ENCODE peak calls at places on chromosomes 1 and 21, in eight cellular contexts. B, O, Y, C, S, F, Z and D are unnamed samples. For H3K4me1, the result is how much of the 10 kb centered on the place peaks cover.

GRCh38 chr1:101587749-101588148 is 350.9 kb downstream of the S1PR1 start:
- DNase-seq in B (peak), O (peak), Y (no peak), C (no peak), S (no peak), F (no peak), Z (peak), D (peak)

GRCh38 chr21:41598561-41599511 is 90.9 kb upstream of the TMPRSS2 start:
- DNase-seq in B (no peak), O (no peak), Y (no peak), C (no peak), S (no peak), F (peak), Z (no peak), D (peak)

GRCh38 chr21:44708213-44708865 is 3.0 kb downstream of the TSPEAR start:
- DNase-seq in B (no peak), O (no peak), Y (no peak), C (no peak), S (peak), F (no peak), Z (no peak), D (peak)

GRCh38 chr1:14255711-14256110 is 342.8 kb upstream of the KAZN start:
- DNase-seq in B (no peak), O (no peak), Y (no peak), C (no peak), S (no peak), F (no peak), Z (no peak), D (no peak)

GRCh38 chr1:60866884-60867648 is 215.3 kb upstream of the NFIA start:
- DNase-seq in B (no peak), O (no peak), Y (no peak), C (no peak), S (no peak), F (no peak), Z (no peak), D (no peak)

GRCh38 chr21:14864211-14865021 is 200.4 kb downstream of the NRIP1 start:
- DNase-seq in B (peak), O (peak), Y (peak), C (no peak), S (peak), F (peak), Z (peak), D (peak)

GRCh38 chr1:47449702-47450552 is 12.1 kb downstream of the FOXD2 start:
- DNase-seq in B (peak), O (peak), Y (no peak), C (no peak), S (peak), F (peak), Z (no peak), D (peak)

GRCh38 chr1:71869326-71869725 is 413.0 kb downstream of the NEGR1 start:
- DNase-seq in B (no peak), O (no peak), Y (no peak), C (no peak), S (no peak), F (no peak), Z (no peak), D (no peak)

GRCh38 chr1:228471762-228472398 is 15.3 kb upstream of the RNF187 start:
- DNase-seq in B (no peak), O (no peak), Y (peak), C (no peak), S (peak), F (no peak), Z (no peak), D (no peak)

GRCh38 chr1:175802407-175803123 is 59.2 kb upstream of the TNR start:
- DNase-seq in B (no peak), O (no peak), Y (no peak), C (no peak), S (peak), F (no peak), Z (no peak), D (no peak)

GRCh38 chr1:43382027-43382771 is 7.4 kb downstream of the MED8 start:
- DNase-seq in B (no peak), O (no peak), Y (no peak), C (no peak), S (no peak), F (no peak), Z (no peak), D (no peak)

GRCh38 chr21:43585514-43585913 is 73.8 kb downstream of the HSF2BP start:
- DNase-seq in B (no peak), O (no peak), Y (no peak), C (no peak), S (no peak), F (no peak), Z (no peak), D (no peak)

GRCh38 chr1:110337704-110338199 is 1.4 kb upstream of the RBM15 start:
- DNase-seq in B (peak), O (peak), Y (no peak), C (no peak), S (peak), F (peak), Z (peak), D (peak)

GRCh38 chr1:201888282-201889033 is at the start of gene SHISA4:
- DNase-seq in B (peak), O (peak), Y (peak), C (no peak), S (peak), F (peak), Z (peak), D (peak)

GRCh38 chr1:224559971-224560728 is 56.0 kb upstream of the CNIH3 start:
- DNase-seq in B (no peak), O (no peak), Y (peak), C (no peak), S (no peak), F (no peak), Z (no peak), D (no peak)

GRCh38 chr1:14167889-14168288 is 430.6 kb upstream of the KAZN start:
- DNase-seq in B (no peak), O (no peak), Y (no peak), C (no peak), S (no peak), F (no peak), Z (no peak), D (no peak)

GRCh38 chr1:21553116-21553926 is 44.1 kb downstream of the ALPL start:
- DNase-seq in B (no peak), O (no peak), Y (peak), C (no peak), S (peak), F (no peak), Z (no peak), D (no peak)

GRCh38 chr1:113191579-113192076 is 118.6 kb downstream of the LRIG2 start:
- DNase-seq in B (no peak), O (no peak), Y (peak), C (no peak), S (no peak), F (no peak), Z (no peak), D (no peak)

GRCh38 chr1:159510223-159510530 is 25.6 kb downstream of the OR10J5 start:
- DNase-seq in B (no peak), O (no peak), Y (no peak), C (no peak), S (no peak), F (no peak), Z (no peak), D (no peak)

GRCh38 chr1:232145768-232146167 is 484.2 kb downstream of the SIPA1L2 start:
- DNase-seq in B (no peak), O (no peak), Y (no peak), C (no peak), S (no peak), F (no peak), Z (no peak), D (no peak)

GRCh38 chr1:153610334-153611023 is 2.5 kb downstream of the S100A16 start:
- DNase-seq in B (no peak), O (no peak), Y (peak), C (no peak), S (no peak), F (no peak), Z (no peak), D (no peak)

GRCh38 chr1:228935198-228935663 is 200.0 kb downstream of the RHOU start:
- DNase-seq in B (no peak), O (no peak), Y (no peak), C (no peak), S (no peak), F (no peak), Z (no peak), D (no peak)

GRCh38 chr1:29653034-29653810 is 416.9 kb downstream of the PTPRU start:
- DNase-seq in B (no peak), O (no peak), Y (no peak), C (no peak), S (no peak), F (peak), Z (no peak), D (no peak)

GRCh38 chr1:86150553-86151055 is 6.0 kb downstream of the COL24A1 start:
- DNase-seq in B (no peak), O (no peak), Y (no peak), C (no peak), S (no peak), F (no peak), Z (no peak), D (no peak)

GRCh38 chr1:12594966-12595838 is 22.8 kb downstream of the DHRS3 start:
- DNase-seq in B (peak), O (peak), Y (peak), C (no peak), S (peak), F (peak), Z (peak), D (peak)

GRCh38 chr21:34582506-34583150 is 32.3 kb downstream of the RCAN1 start:
- DNase-seq in B (no peak), O (peak), Y (peak), C (no peak), S (peak), F (no peak), Z (no peak), D (peak)

GRCh38 chr1:218273757-218274505 is 11.2 kb upstream of the RRP15 start:
- DNase-seq in B (no peak), O (no peak), Y (no peak), C (no peak), S (no peak), F (no peak), Z (no peak), D (no peak)

GRCh38 chr1:172134087-172134731 is 286.3 kb upstream of the C1orf105 start:
- DNase-seq in B (no peak), O (no peak), Y (peak), C (no peak), S (no peak), F (no peak), Z (no peak), D (no peak)

GRCh38 chr1:220994671-220995070 is 115.4 kb downstream of the HLX start:
- DNase-seq in B (no peak), O (no peak), Y (no peak), C (no peak), S (no peak), F (no peak), Z (no peak), D (no peak)

GRCh38 chr1:220991959-220992704 is 112.9 kb downstream of the HLX start:
- DNase-seq in B (no peak), O (no peak), Y (no peak), C (no peak), S (no peak), F (no peak), Z (peak), D (no peak)

GRCh38 chr1:220990417-220991337 is 111.4 kb downstream of the HLX start:
- DNase-seq in B (no peak), O (no peak), Y (peak), C (no peak), S (no peak), F (no peak), Z (no peak), D (no peak)

GRCh38 chr1:220992705-220993052 is 113.4 kb downstream of the HLX start:
- DNase-seq in B (no peak), O (no peak), Y (no peak), C (no peak), S (no peak), F (no peak), Z (no peak), D (no peak)

GRCh38 chr1:220991506-220991905 is 112.3 kb downstream of the HLX start:
- DNase-seq in B (no peak), O (no peak), Y (no peak), C (no peak), S (no peak), F (no peak), Z (no peak), D (no peak)
- H3K27ac ChIP-seq in B (no peak), O (no peak), Y (no peak), C (peak), S (no peak), F (no peak), Z (no peak), D (no peak)

GRCh38 chr1:44675186-44675585 is 672 bp downstream of the ARMH1 start:
- DNase-seq in B (no peak), O (no peak), Y (no peak), C (no peak), S (no peak), F (no peak), Z (no peak), D (no peak)
- H3K4me3 ChIP-seq in B (no peak), O (peak), Y (peak), C (peak), S (peak), F (peak), Z (peak), D (peak)

DNA sequence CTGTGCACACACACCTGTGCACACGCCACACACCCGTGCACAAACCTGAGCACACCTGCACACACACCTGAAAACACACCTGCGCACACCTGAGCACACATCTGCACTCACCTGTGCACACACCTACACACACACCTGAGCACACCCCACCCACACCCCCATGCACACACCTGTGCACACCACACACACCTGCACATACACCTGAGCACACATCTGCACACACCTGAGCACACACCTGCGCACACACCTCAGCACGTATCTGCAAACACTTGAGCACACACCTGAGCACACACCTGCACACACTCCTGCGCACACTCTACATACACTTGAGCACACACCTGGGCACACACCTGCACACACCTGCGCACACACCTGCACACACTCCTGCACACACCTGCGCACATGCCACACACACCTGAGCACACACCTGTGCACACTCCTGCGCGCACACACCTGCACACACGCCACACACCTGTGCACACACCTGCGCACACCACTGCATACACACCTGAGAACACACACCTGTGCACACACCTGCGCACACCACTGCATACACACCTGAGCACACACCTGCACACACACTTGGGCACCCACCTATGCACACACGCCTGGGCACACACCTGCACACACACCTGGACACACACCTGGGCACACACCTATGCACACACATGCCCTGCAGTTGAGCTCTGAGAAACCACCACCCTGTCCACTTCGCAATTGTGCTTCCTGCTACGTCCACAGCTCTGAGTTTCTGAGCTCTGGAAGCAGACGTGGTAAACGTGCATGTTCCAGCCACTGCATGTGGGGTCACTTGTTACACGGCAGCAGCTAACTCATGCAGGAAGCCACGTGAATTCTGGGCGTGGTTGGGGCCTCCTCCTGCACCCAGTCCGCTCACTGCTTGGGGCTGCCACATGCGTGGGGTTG is 8.0 kb upstream of the C1orf159 start:
- DNase-seq in B (no peak), O (no peak), Y (no peak), C (no peak), S (no peak), F (peak), Z (no peak), D (no peak)
- H3K4me1 ChIP-seq in B (under half), O (under half), Y (under half), C (under half), S (under half), F (under half), Z (under half), D (under half)

GRCh38 chr1:40393173-40393572 is 19.6 kb downstream of the SMAP2 start:
- DNase-seq in B (no peak), O (no peak), Y (no peak), C (no peak), S (no peak), F (peak), Z (no peak), D (no peak)
- H3K27ac ChIP-seq in B (no peak), O (peak), Y (no peak), C (peak), S (no peak), F (peak), Z (no peak), D (no peak)

DNA sequence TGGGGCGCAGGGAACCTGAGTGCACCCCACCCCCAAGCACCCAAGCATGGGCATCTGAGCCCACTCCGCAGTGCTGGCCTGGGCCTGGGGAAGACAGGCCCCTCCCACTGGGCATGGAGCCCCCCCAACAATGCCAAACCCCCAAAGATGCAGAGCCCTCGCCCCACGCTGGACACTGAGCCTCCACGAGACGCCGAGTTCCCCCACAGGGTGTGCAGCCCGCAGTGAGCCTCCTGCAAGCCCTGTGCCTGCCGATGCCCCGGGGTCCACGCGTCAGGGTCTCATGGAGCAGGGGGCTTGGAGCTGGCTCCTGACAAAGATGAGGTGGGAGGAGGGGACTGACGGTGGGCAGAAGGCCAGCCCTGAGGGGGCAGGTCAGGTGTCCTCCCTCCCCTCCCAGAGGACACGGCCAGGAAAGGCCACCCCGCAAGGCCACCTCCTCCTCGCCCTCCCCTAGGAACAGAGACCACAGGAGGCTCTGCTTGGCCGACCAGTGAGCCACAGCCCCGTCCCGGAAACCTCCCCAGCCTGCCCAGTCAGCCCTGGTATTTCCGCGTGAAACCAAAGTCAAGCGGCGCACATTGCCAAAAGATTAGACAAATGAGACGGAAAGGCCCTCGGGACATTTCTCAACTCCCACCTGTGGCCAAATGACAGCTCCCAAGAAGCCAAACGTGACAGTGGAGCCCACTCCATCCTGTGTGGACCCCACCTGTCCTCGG is 33.4 kb downstream of the MEGF6 start:
- DNase-seq in B (no peak), O (no peak), Y (no peak), C (no peak), S (no peak), F (no peak), Z (no peak), D (no peak)
- H3K4me3 ChIP-seq in B (no peak), O (no peak), Y (no peak), C (no peak), S (no peak), F (no peak), Z (no peak), D (no peak)

GRCh38 chr21:29301703-29302102 is 3.0 kb downstream of the BACH1 start:
- DNase-seq in B (no peak), O (no peak), Y (no peak), C (no peak), S (no peak), F (no peak), Z (no peak), D (no peak)
- H3K4me1 ChIP-seq in B (half or more), O (half or more), Y (under half), C (under half), S (under half), F (half or more), Z (under half), D (half or more)

GRCh38 chr1:94820918-94821317 is 761 bp downstream of the SLC44A3 start:
- DNase-seq in B (no peak), O (no peak), Y (no peak), C (no peak), S (no peak), F (no peak), Z (no peak), D (no peak)
- H3K27ac ChIP-seq in B (peak), O (no peak), Y (no peak), C (peak), S (no peak), F (peak), Z (no peak), D (peak)

DNA sequence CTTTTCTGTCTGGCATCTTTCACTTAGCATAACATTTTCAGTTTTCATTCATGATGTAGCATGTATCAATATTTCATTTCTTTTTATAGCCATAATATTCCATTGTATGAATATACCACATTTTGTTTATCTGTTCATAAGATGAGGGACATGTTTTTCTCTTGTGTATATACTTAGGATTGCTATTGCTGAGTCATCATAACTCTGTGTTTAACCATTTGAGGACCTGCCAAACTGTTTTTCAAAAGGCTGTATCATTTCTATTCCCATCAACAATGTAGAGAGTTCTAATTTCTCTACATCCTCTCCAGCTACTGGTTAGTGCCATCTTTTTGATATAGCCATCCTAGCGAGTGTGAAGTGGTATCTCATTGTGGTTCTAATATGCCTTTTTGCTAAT is 26.2 kb downstream of the MPZL1 start:
- DNase-seq in B (no peak), O (no peak), Y (no peak), C (no peak), S (no peak), F (no peak), Z (no peak), D (no peak)
- H3K4me3 ChIP-seq in B (no peak), O (no peak), Y (no peak), C (no peak), S (no peak), F (no peak), Z (no peak), D (no peak)